ENCODE peak calls at places on chromosomes 11 and 22, in seven cellular contexts. W is esophagus squamous epithelium; S is BJ; F is MM.1S; I is GM23248; Y is effector memory CD4-positive, alpha-beta T cell; B is Panc1. G is an unnamed sample. For H3K36me3, the result is how much of the 10 kb centered on the place peaks cover.

GRCh38 chr11:82403640-82404305 is 329.9 kb downstream of the FAM181B start:
- DNase-seq in B (no peak), W (no peak), F (no peak), I (no peak), S (no peak), Y (no peak), G (no peak)

GRCh38 chr11:7964873-7965272 is 374 bp downstream of the NLRP10 start:
- DNase-seq in S (no peak), Y (no peak), W (no peak), B (no peak), I (peak), F (no peak), G (peak)

GRCh38 chr11:84819128-84819527 is 808.0 kb downstream of the DLG2 start:
- DNase-seq in Y (no peak), W (no peak), I (peak), B (no peak), S (no peak), F (peak), G (no peak)

GRCh38 chr11:112784323-112785073 is 176.7 kb upstream of the NCAM1 start:
- DNase-seq in Y (no peak), F (no peak), S (no peak), W (no peak), I (peak), B (no peak), G (peak)

GRCh38 chr11:16604784-16605439 is 133.5 kb upstream of the C11orf58 start:
- DNase-seq in S (no peak), W (no peak), F (peak), I (peak), B (no peak), Y (no peak), G (peak)

GRCh38 chr22:24833881-24834495 is 28.0 kb downstream of the SGSM1 start:
- DNase-seq in S (no peak), F (no peak), W (no peak), B (no peak), I (no peak), Y (no peak), G (no peak)

GRCh38 chr11:11764428-11764803 is 77.4 kb upstream of the USP47 start:
- DNase-seq in F (no peak), W (no peak), I (no peak), Y (no peak), B (no peak), S (no peak), G (no peak)

GRCh38 chr22:37049224-37049623 is 2.3 kb upstream of the KCTD17 start:
- DNase-seq in S (no peak), Y (no peak), W (no peak), B (no peak), I (no peak), F (no peak), G (no peak)

GRCh38 chr11:37496196-37496595 is 898.2 kb upstream of the RAG2 start:
- DNase-seq in F (no peak), W (no peak), I (no peak), B (no peak), Y (no peak), S (no peak), G (no peak)

GRCh38 chr11:3216027-3216525 is 2.5 kb downstream of the MRGPRG start:
- DNase-seq in F (no peak), B (no peak), I (no peak), S (no peak), W (no peak), Y (no peak), G (no peak)

GRCh38 chr22:22463855-22464540 is 44.5 kb downstream of the ZNF280B start:
- DNase-seq in W (no peak), S (no peak), I (peak), B (peak), F (peak), Y (peak), G (peak)

GRCh38 chr11:9943346-9944110 is 279.7 kb downstream of the SWAP70 start:
- DNase-seq in S (peak), I (peak), B (no peak), F (no peak), W (no peak), Y (no peak), G (no peak)

GRCh38 chr11:93653080-93653479 is 8.4 kb upstream of the CEP295 start:
- DNase-seq in B (no peak), S (no peak), Y (no peak), I (no peak), F (no peak), W (no peak), G (no peak)

GRCh38 chr22:27987557-27987956 is 68.5 kb upstream of the PITPNB start:
- DNase-seq in I (peak), W (no peak), F (no peak), S (peak), Y (no peak), B (no peak), G (peak)

GRCh38 chr11:92711913-92712312 is 257.5 kb upstream of the MTNR1B start:
- DNase-seq in B (no peak), S (no peak), W (no peak), I (peak), F (no peak), Y (no peak), G (no peak)

GRCh38 chr22:41949297-41949965 is 2.5 kb upstream of the CENPM start:
- DNase-seq in B (no peak), S (no peak), F (no peak), I (no peak), W (no peak), Y (no peak), G (no peak)

GRCh38 chr11:830295-831131 is 2.2 kb upstream of the CD151 start:
- DNase-seq in S (no peak), F (peak), I (peak), W (no peak), B (no peak), Y (peak), G (no peak)

GRCh38 chr11:13339196-13340153 is 61.9 kb downstream of the BMAL1 start:
- DNase-seq in Y (peak), F (no peak), B (peak), W (no peak), S (peak), I (peak), G (peak)

GRCh38 chr11:46745328-46745727 is 26.3 kb downstream of the F2 start:
- DNase-seq in B (no peak), W (no peak), I (no peak), Y (no peak), S (no peak), F (no peak), G (no peak)

GRCh38 chr11:697811-698311 is 2.2 kb downstream of the TMEM80 start:
- DNase-seq in F (no peak), I (peak), W (no peak), Y (no peak), B (no peak), S (no peak), G (peak)

GRCh38 chr11:116335078-116335477 is 437.7 kb downstream of the BUD13 start:
- DNase-seq in F (no peak), B (no peak), I (no peak), S (no peak), W (no peak), Y (no peak), G (no peak)

GRCh38 chr22:23772315-23773246 is at the start of gene MMP11:
- DNase-seq in B (no peak), W (no peak), I (peak), F (peak), Y (peak), S (no peak), G (peak)

GRCh38 chr11:82987997-82988396 is 83.7 kb downstream of the RAB30 start:
- DNase-seq in S (no peak), F (no peak), I (no peak), W (no peak), Y (no peak), B (no peak), G (no peak)

GRCh38 chr11:36455658-36456111 is 54.4 kb downstream of the TRAF6 start:
- DNase-seq in W (peak), F (no peak), Y (no peak), S (peak), B (no peak), I (peak), G (peak)

GRCh38 chr22:35311551-35311999 is 11.9 kb downstream of the TOM1 start:
- DNase-seq in W (no peak), F (no peak), Y (no peak), I (no peak), S (no peak), B (no peak), G (no peak)

GRCh38 chr11:5280582-5281102 is 10.9 kb upstream of the HBE1 start:
- DNase-seq in W (no peak), Y (no peak), S (peak), B (peak), I (peak), F (peak), G (peak)

GRCh38 chr22:30453731-30454510 is 17.9 kb downstream of the SEC14L3 start:
- DNase-seq in F (no peak), B (no peak), Y (no peak), S (no peak), I (peak), W (no peak), G (no peak)

GRCh38 chr11:117177534-117178209 is 871 bp upstream of the SIDT2 start:
- DNase-seq in B (no peak), W (no peak), Y (no peak), F (no peak), I (peak), S (no peak), G (no peak)

DNA sequence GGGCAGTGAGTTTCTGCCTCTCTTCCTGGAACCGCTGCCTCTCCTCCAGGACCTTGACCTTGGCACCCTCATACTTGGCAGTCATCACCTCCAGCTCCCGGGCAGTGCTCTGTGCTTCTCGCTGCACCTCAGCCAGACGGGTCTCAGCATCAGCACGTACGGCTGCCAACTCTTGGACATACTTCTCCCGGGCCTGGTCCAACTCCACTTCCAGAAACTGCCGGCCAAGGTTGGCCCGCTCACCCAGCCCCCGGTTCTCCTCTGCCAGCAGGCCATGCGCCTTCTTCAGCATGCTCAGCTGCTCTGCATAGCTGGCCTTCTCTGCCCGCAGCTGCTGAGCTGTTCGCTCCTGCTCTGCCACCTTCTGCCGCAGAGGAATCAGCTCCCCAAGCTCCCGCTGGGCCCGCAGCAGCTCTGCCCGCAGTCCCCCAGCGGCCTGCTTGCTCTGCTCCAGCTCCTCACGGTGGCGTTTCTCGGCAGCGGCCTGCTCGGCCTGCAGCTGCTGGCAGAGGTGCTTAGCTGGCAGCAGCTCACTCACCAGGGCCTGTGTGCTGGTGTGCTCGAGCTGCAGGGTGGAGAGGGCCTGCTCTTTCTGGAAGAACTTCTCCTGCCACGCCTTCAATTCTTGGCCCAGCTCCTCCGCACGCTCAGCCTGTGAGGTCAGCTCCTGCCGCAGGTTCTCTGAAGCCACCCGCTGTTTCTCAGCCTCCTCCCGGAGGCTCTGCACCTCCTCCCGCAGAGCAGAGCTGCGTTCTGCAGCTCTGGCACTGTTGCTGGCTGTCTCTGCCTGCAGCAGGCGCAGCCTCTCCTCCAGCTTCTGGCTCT is 14.4 kb downstream of the IL18BP start:
- DNase-seq in W (no peak), B (no peak), Y (no peak), I (peak), S (peak), F (no peak), G (peak)
- H3K36me3 ChIP-seq in W (half or more), B (under half), Y (half or more), I (half or more), S (half or more), F (under half), G (half or more)

GRCh38 chr11:86773878-86774277 is 26.5 kb upstream of the PRSS23 start:
- DNase-seq in I (no peak), S (no peak), Y (no peak), W (no peak), F (no peak), B (no peak), G (no peak)
- H3K4me3 ChIP-seq in I (no peak), S (no peak), Y (no peak), W (no peak), F (no peak), B (no peak), G (no peak)

GRCh38 chr11:6482431-6482830 is 1.1 kb downstream of the TIMM10B start:
- DNase-seq in W (no peak), S (no peak), I (peak), B (no peak), Y (no peak), F (no peak), G (no peak)

GRCh38 chr11:6480299-6480914 is 724 bp downstream of the ARFIP2 start:
- DNase-seq in W (no peak), B (no peak), Y (no peak), F (no peak), I (peak), S (no peak), G (no peak)

GRCh38 chr11:6481924-6482275 is 599 bp downstream of the TIMM10B start:
- DNase-seq in W (no peak), S (no peak), B (no peak), F (no peak), Y (no peak), I (peak), G (no peak)

GRCh38 chr11:6481012-6481923 is at the start of the genes ARFIP2 and TIMM10B:
- DNase-seq in F (peak), I (peak), B (peak), Y (peak), W (peak), S (peak), G (peak)

GRCh38 chr11:6483015-6483414 is 1.7 kb downstream of the TIMM10B start:
- DNase-seq in W (no peak), F (no peak), Y (no peak), B (no peak), S (no peak), I (no peak), G (no peak)
- H3K36me3 ChIP-seq in W (under half), F (under half), Y (under half), B (under half), S (under half), I (under half), G (half or more)

GRCh38 chr11:72391638-72392423 is 42.5 kb downstream of the CLPB start:
- DNase-seq in W (no peak), I (no peak), Y (no peak), S (no peak), B (no peak), F (no peak), G (no peak)
- H3K4me3 ChIP-seq in W (no peak), I (no peak), Y (no peak), S (no peak), B (no peak), F (no peak), G (no peak)

GRCh38 chr22:19463008-19463407 is 15.5 kb upstream of the C22orf39 start:
- DNase-seq in F (no peak), S (no peak), B (no peak), I (no peak), W (no peak), Y (no peak), G (no peak)
- H3K36me3 ChIP-seq in F (under half), S (under half), B (under half), I (half or more), W (under half), Y (under half), G (half or more)

DNA sequence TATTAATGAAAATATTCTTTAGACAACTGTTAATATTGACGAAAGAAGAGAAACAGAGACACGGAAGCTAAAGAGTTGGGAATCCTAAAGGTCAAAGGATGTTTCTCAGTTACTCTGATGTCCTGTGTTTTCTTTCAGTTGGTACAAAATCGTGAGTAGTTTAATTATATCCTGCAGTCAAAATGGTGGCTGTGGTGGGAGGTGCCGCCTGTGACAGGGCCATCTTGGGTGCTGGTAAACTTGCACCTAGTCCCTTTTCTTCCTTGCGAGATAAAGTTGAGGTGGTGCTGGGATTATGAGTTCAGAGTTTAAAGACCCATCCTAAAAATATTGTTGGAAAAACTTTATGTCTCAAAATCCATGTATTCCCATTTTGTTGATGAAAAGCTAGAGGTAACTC is 2.2 kb downstream of the CECR2 start:
- DNase-seq in W (no peak), B (no peak), F (no peak), Y (no peak), S (no peak), I (no peak), G (no peak)
- H3K4me3 ChIP-seq in W (no peak), B (peak), F (no peak), Y (no peak), S (no peak), I (no peak), G (no peak)